ENCODE peak calls at places on chromosomes 3 and 15, in seven cellular contexts. S, K, D, U, H, O and I are unnamed samples.

GRCh38 chr15:95609096-95609495 is 721.4 kb upstream of the NR2F2 start:
- DNase-seq in S (peak), K (no peak), D (peak), U (no peak), H (no peak), O (no peak), I (no peak)

GRCh38 chr3:10472877-10473440 is 32.4 kb downstream of the ATP2B2 start:
- DNase-seq in S (no peak), K (no peak), D (no peak), U (no peak), H (no peak), O (no peak), I (no peak)

GRCh38 chr3:102224171-102224570 is 210.6 kb upstream of the ZPLD1 start:
- DNase-seq in S (peak), K (no peak), D (peak), U (no peak), H (no peak), O (peak), I (no peak)

GRCh38 chr3:141386080-141386594 is 17.8 kb downstream of the ZBTB38 start:
- DNase-seq in S (no peak), K (no peak), D (no peak), U (no peak), H (no peak), O (no peak), I (no peak)

GRCh38 chr3:192091831-192092230 is 630.9 kb downstream of the PYDC2 start:
- DNase-seq in S (peak), K (no peak), D (peak), U (no peak), H (no peak), O (no peak), I (no peak)

GRCh38 chr3:184954251-184954650 is 142.3 kb downstream of the VPS8 start:
- DNase-seq in S (no peak), K (no peak), D (peak), U (no peak), H (no peak), O (no peak), I (peak)

GRCh38 chr3:141478139-141478538 is 8.7 kb upstream of the RASA2 start:
- DNase-seq in S (no peak), K (no peak), D (no peak), U (no peak), H (no peak), O (no peak), I (no peak)

GRCh38 chr3:19065027-19065426 is 83.3 kb upstream of the KCNH8 start:
- DNase-seq in S (no peak), K (peak), D (peak), U (no peak), H (no peak), O (no peak), I (peak)

GRCh38 chr3:25679642-25680302 is 15.1 kb upstream of the TOP2B start:
- DNase-seq in S (no peak), K (no peak), D (no peak), U (no peak), H (no peak), O (no peak), I (no peak)

GRCh38 chr15:101675015-101675414 is 22.8 kb upstream of the TM2D3 start:
- DNase-seq in S (peak), K (no peak), D (no peak), U (no peak), H (no peak), O (peak), I (no peak)
- H3K9ac ChIP-seq in S (no peak), K (no peak), D (peak), U (no peak), H (no peak), O (no peak), I (no peak)

DNA sequence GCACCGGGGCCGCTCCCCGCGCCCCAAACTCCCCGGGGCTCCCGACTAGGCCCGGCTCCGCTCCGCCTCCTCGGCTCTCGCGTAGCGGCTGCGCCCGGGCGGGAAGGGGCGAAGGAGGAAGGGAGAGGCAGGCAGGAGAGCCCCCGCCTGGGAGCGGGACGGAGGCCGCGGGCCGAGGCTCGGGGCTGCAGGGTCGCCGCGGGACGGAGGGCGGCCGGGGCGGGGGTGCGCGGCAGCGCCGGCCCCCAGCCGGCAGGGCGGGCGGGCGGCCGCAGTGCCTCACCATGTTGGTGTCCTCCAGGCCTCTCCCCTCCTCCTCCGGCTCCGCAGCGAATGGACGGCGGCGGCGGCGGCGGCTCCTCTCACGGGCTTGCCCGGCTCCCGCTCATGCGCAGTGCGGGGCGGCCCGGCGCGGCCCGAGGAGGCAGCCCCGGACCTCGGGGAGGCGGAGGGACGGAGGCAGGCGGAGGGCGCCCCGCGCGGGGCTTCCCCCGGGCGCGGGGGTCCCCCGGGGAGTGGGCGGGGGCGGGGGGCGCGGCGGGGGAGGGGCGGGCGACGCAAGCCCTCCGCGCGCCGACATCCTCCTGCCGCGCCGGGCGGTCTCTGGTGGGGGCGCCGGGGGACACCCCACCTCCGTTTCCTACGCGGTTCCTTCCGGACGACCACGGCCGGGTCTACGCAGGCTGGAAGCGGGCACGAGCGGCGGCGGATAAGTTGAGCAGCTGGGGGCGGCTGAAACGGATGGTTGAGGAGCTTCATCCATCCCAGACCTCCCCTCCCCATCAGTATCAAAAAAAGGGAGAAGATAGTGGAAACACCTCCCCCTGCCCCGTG is at the start of gene DCUN1D1:
- DNase-seq in S (peak), K (peak), D (peak), U (peak), H (peak), O (peak), I (peak)
- H2AK5ac ChIP-seq in S (peak), K (no peak), D (no peak), U (no peak), H (peak), O (peak), I (no peak)

GRCh38 chr3:110614181-110614580 is 457.4 kb upstream of the NECTIN3 start:
- DNase-seq in S (no peak), K (no peak), D (no peak), U (no peak), H (no peak), O (no peak), I (no peak)
- H3K4ac ChIP-seq in S (no peak), K (no peak), D (no peak), U (no peak), H (no peak), O (no peak), I (no peak)

GRCh38 chr3:125418306-125418705 is 43.2 kb upstream of the ZNF148 start:
- DNase-seq in S (peak), K (no peak), D (no peak), U (no peak), H (no peak), O (no peak), I (no peak)
- H3K9ac ChIP-seq in S (no peak), K (no peak), D (no peak), U (no peak), H (no peak), O (no peak), I (no peak)

GRCh38 chr3:110650752-110651151 is 420.9 kb upstream of the NECTIN3 start:
- DNase-seq in S (peak), K (no peak), D (no peak), U (no peak), H (no peak), O (no peak), I (no peak)

GRCh38 chr3:110656394-110656793 is 415.2 kb upstream of the NECTIN3 start:
- DNase-seq in S (no peak), K (no peak), D (no peak), U (no peak), H (no peak), O (no peak), I (peak)

GRCh38 chr3:110654820-110655522 is 416.6 kb upstream of the NECTIN3 start:
- DNase-seq in S (no peak), K (no peak), D (no peak), U (no peak), H (no peak), O (no peak), I (no peak)
- H2AK5ac ChIP-seq in S (no peak), K (no peak), D (no peak), U (no peak), H (no peak), O (no peak), I (no peak)

DNA sequence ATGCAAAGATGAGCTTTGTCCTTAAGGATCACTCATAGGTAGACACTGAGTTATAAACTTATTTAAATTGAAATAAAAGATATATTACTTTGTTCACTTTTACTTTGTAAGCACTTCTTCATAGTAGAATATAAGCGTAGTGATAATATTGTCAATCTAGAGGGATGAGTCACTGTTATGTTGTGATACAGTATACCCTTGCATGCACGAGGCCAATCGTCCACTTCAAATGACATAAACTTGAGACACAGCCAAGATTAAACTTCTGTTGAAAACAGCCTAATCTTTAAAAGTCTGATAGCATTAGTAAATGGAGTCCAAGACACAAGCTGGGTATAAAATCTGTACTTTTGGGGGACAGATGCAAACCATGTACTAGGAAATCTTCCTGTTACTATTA is 85.5 kb downstream of the PIK3R4 start:
- DNase-seq in S (peak), K (no peak), D (no peak), U (no peak), H (no peak), O (peak), I (no peak)
- H3K4ac ChIP-seq in S (no peak), K (no peak), D (no peak), U (no peak), H (no peak), O (no peak), I (no peak)

GRCh38 chr15:60396964-60397771 is 618 bp downstream of the ANXA2 start:
- DNase-seq in S (peak), K (no peak), D (peak), U (peak), H (peak), O (peak), I (peak)

GRCh38 chr15:60392986-60393811 is 4.6 kb downstream of the ANXA2 start:
- DNase-seq in S (peak), K (no peak), D (peak), U (no peak), H (no peak), O (peak), I (peak)

GRCh38 chr15:60396100-60396499 is 1.7 kb downstream of the ANXA2 start:
- DNase-seq in S (no peak), K (no peak), D (peak), U (no peak), H (no peak), O (peak), I (peak)

GRCh38 chr15:60396560-60396963 is 1.2 kb downstream of the ANXA2 start:
- DNase-seq in S (no peak), K (no peak), D (peak), U (no peak), H (no peak), O (peak), I (no peak)

DNA sequence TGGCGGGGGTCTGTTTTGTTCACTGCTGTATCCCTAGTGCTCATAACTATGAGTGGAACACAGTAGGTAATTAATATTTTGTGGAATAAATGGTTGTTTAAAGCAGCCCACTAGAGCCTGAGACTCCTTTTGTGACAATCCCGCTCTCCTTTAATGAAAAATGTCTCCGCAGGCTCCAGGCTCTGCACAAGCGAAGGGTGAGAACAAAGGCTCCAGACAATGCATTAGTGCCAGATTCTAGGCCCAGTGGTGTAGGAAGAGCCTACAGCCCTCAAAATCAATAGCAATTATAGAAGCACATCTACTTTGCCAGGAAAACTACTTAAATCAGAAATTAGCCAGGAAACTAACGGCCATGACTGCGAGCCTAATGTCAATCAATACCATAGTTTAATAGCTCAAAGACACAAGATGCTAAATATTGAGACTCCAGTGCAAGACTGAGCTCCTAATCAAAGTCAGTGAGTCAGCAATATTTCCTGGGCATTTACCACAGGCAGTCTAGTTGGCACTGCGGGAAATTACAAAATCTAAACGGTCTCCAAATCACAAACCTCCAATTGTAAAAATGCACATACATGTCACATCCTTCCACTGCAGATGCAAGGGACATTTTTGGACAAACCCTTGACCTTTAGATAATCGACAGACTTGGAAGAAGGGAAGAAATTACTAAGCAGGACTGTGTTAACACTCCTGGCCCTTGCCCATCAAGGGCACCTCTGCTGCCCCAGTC is 2.3 kb downstream of the ANXA2 start:
- DNase-seq in S (no peak), K (no peak), D (no peak), U (no peak), H (no peak), O (peak), I (no peak)
- H3K9ac ChIP-seq in S (peak), K (no peak), D (peak), U (no peak), H (no peak), O (peak), I (peak)

DNA sequence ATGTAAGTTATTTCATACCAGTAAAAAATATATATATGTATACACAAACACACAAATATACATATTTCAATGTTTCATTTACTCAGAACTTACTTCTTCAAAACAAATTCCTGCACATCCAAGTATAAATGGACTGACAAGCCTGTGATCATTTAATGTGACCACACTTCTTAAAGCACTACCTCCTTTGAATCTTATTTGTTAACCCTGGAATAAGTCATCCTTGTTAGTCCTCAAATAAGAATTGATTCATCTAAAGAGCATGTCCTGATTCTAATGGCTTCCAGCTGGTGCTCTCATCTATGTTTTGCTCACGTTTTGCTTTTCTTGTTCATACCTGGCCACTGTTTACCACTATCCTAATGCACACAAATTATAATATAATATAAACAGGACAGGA is 103.9 kb upstream of the UBP1 start:
- DNase-seq in S (peak), K (no peak), D (no peak), U (no peak), H (no peak), O (no peak), I (no peak)
- H2AK5ac ChIP-seq in S (no peak), K (no peak), D (no peak), U (no peak), H (no peak), O (no peak), I (no peak)

DNA sequence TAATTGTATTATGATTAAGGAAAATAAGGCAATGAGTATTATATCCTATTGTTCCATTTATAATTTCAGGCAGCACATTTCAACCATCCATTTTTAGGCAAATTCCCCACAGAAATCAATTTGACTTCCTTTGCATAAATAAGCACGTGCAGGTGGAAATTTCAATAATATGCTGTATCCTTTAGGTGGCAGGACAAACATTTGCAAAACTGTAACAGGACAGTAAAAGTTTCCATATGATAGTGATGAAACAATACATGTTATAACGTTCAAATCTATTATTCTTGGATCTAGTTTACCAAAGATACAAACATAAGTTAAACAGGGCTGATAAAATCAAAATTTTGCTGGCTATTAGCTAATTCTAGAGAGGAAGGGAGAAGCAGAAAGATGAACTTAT is 8.5 kb downstream of the UACA start:
- DNase-seq in S (no peak), K (no peak), D (no peak), U (no peak), H (no peak), O (no peak), I (no peak)
- H3K4ac ChIP-seq in S (no peak), K (no peak), D (no peak), U (no peak), H (no peak), O (no peak), I (no peak)

GRCh38 chr3:13215940-13216546 is 142.8 kb upstream of the IQSEC1 start:
- DNase-seq in S (peak), K (no peak), D (peak), U (no peak), H (no peak), O (no peak), I (no peak)
- H3K9ac ChIP-seq in S (no peak), K (no peak), D (no peak), U (no peak), H (no peak), O (no peak), I (no peak)